ENCODE peak calls at places on chromosomes 1 and 21, in eight cellular contexts. L is CD4-positive, alpha-beta memory T cell; S is stomach; R is HS-27A; V is nucleus accumbens; G is GM10248; F is M059J; N is nephron progenitor cell. A is an unnamed sample.

GRCh38 chr1:205612104-205612503 is 19.7 kb downstream of the ELK4 start:
- DNase-seq in L (no peak), S (no peak), R (no peak), V (no peak), G (no peak), F (no peak), N (no peak), A (no peak)

GRCh38 chr21:32562426-32562825 is 22.9 kb downstream of the TCP10L start:
- DNase-seq in L (no peak), S (peak; percentile 43), R (no peak), V (no peak), G (no peak), F (peak; percentile 61), N (no peak), A (no peak)

GRCh38 chr1:94522304-94522703 is 19.3 kb downstream of the F3 start:
- DNase-seq in L (no peak), S (no peak), R (no peak), V (no peak), G (peak; percentile 5), F (peak; percentile 72), N (peak; percentile 21), A (peak; percentile 10)

GRCh38 chr1:40530735-40531380 is 579 bp upstream of the ZNF684 start:
- DNase-seq in L (no peak), S (no peak), R (no peak), V (no peak), G (peak; percentile 19), F (peak; percentile 35), N (no peak), A (peak; percentile 26)

GRCh38 chr1:57393058-57393457 is 30.8 kb downstream of the DAB1 start:
- DNase-seq in L (no peak), S (no peak), R (no peak), V (no peak), G (no peak), F (no peak), N (no peak), A (no peak)

GRCh38 chr1:218336353-218336752 is 8.8 kb upstream of the TGFB2 start:
- DNase-seq in L (no peak), S (no peak), R (no peak), V (no peak), G (no peak), F (no peak), N (no peak), A (no peak)

GRCh38 chr1:206797534-206798383 is 25.5 kb upstream of the IL10 start:
- DNase-seq in L (peak; percentile 25), S (no peak), R (no peak), V (no peak), G (no peak), F (peak; percentile 20), N (peak; percentile 21), A (peak; percentile 69)

GRCh38 chr1:202805886-202806511 is 2.2 kb downstream of the KDM5B start:
- DNase-seq in L (no peak), S (no peak), R (no peak), V (no peak), G (no peak), F (no peak), N (no peak), A (no peak)

GRCh38 chr1:242033331-242033956 is 34.5 kb upstream of the MAP1LC3C start:
- DNase-seq in L (no peak), S (no peak), R (no peak), V (no peak), G (no peak), F (no peak), N (no peak), A (no peak)

GRCh38 chr1:32116531-32116930 is 8.7 kb downstream of the KPNA6 start:
- DNase-seq in L (no peak), S (no peak), R (no peak), V (no peak), G (no peak), F (no peak), N (no peak), A (no peak)

GRCh38 chr1:164834641-164835040 is 275.7 kb downstream of the PBX1 start:
- DNase-seq in L (no peak), S (no peak), R (no peak), V (no peak), G (no peak), F (no peak), N (no peak), A (no peak)

GRCh38 chr1:112496290-112496689 is 12.5 kb upstream of the WNT2B start:
- DNase-seq in L (no peak), S (no peak), R (no peak), V (no peak), G (no peak), F (peak; percentile 26), N (no peak), A (no peak)

GRCh38 chr1:38392866-38393265 is 346.3 kb upstream of the POU3F1 start:
- DNase-seq in L (no peak), S (no peak), R (no peak), V (no peak), G (no peak), F (no peak), N (no peak), A (no peak)

GRCh38 chr1:36400825-36401601 is 3.3 kb upstream of the LSM10 start:
- DNase-seq in L (no peak), S (peak; percentile 55), R (peak; percentile 91), V (peak; percentile 9), G (peak; percentile 66), F (peak; percentile 15), N (peak; percentile 82), A (peak; percentile 92)

GRCh38 chr1:200260587-200261335 is 149.1 kb downstream of the ZNF281 start:
- DNase-seq in L (no peak), S (no peak), R (no peak), V (no peak), G (no peak), F (no peak), N (no peak), A (no peak)

GRCh38 chr21:34204481-34205439 is 131.4 kb downstream of the MRPS6 start:
- DNase-seq in L (no peak), S (no peak), R (no peak), V (no peak), G (no peak), F (no peak), N (peak; percentile 19), A (no peak)

GRCh38 chr1:161954466-161954865 is 69.2 kb downstream of the OLFML2B start:
- DNase-seq in L (no peak), S (no peak), R (no peak), V (no peak), G (no peak), F (peak; percentile 51), N (no peak), A (no peak)

GRCh38 chr1:160028426-160028825 is 3.4 kb downstream of the PIGM start:
- DNase-seq in L (no peak), S (no peak), R (no peak), V (no peak), G (no peak), F (no peak), N (no peak), A (no peak)

GRCh38 chr21:45986316-45987051 is 4.9 kb downstream of the COL6A1 start:
- DNase-seq in L (no peak), S (no peak), R (no peak), V (no peak), G (no peak), F (no peak), N (no peak), A (no peak)

GRCh38 chr1:180586671-180587155 is 27.9 kb downstream of the OVAAL start:
- DNase-seq in L (no peak), S (peak; percentile 78), R (no peak), V (no peak), G (no peak), F (peak; percentile 93), N (no peak), A (no peak)

GRCh38 chr1:222416001-222416791 is 131.7 kb downstream of the HHIPL2 start:
- DNase-seq in L (no peak), S (no peak), R (no peak), V (no peak), G (no peak), F (peak; percentile 3), N (no peak), A (no peak)

GRCh38 chr21:45539796-45540600 is 2.2 kb downstream of the SLC19A1 start:
- DNase-seq in L (no peak), S (peak; percentile 24), R (no peak), V (no peak), G (no peak), F (no peak), N (no peak), A (no peak)

GRCh38 chr1:8133657-8134430 is 107.7 kb upstream of the ERRFI1 start:
- DNase-seq in L (no peak), S (peak; percentile 41), R (peak; percentile 79), V (no peak), G (no peak), F (peak; percentile 93), N (no peak), A (no peak)

GRCh38 chr1:70486676-70487470 is 75.8 kb downstream of the CTH start:
- DNase-seq in L (no peak), S (peak; percentile 39), R (peak; percentile 53), V (no peak), G (no peak), F (peak; percentile 86), N (no peak), A (no peak)

GRCh38 chr1:27658951-27659496 is 13.0 kb downstream of the IFI6 start:
- DNase-seq in L (no peak), S (no peak), R (no peak), V (no peak), G (peak; percentile 45), F (peak; percentile 100), N (no peak), A (peak; percentile 83)

GRCh38 chr1:183646780-183647179 is 6.3 kb downstream of the APOBEC4 start:
- DNase-seq in L (no peak), S (no peak), R (no peak), V (no peak), G (no peak), F (no peak), N (no peak), A (no peak)

GRCh38 chr1:205774277-205775014 is 836 bp downstream of the RAB29 start:
- DNase-seq in L (peak; percentile 54), S (no peak), R (no peak), V (no peak), G (peak; percentile 52), F (no peak), N (peak; percentile 22), A (peak; percentile 71)

GRCh38 chr1:5744911-5745431 is 247.3 kb downstream of the NPHP4 start:
- DNase-seq in L (no peak), S (peak; percentile 17), R (no peak), V (peak; percentile 32), G (no peak), F (peak; percentile 30), N (peak; percentile 42), A (no peak)

GRCh38 chr1:47898156-47898825 is 98.9 kb downstream of the TRABD2B start:
- DNase-seq in L (no peak), S (no peak), R (no peak), V (no peak), G (no peak), F (no peak), N (no peak), A (no peak)

GRCh38 chr1:62084304-62084905 is 110.2 kb upstream of the L1TD1 start:
- DNase-seq in L (no peak), S (no peak), R (no peak), V (no peak), G (no peak), F (peak; percentile 7), N (no peak), A (no peak)